ENCODE peak calls at places on chromosomes 3 and 15, in eight cellular contexts. D is NCI-H460; B is naive thymus-derived CD8-positive, alpha-beta T cell; Q is activated effector memory CD4-positive, alpha-beta T cell treated with Interleukin-2 at 50 U/mL for 16 hours; H is CD8-positive, alpha-beta T cell; J is HTR-8/SVneo; G is AG08395; R is skeletal muscle cell. A is an unnamed sample.

GRCh38 chr3:150925751-150926201 is 20.5 kb upstream of the MINDY4B start:
- DNase-seq in D (peak; percentile 14), B (peak; percentile 54), Q (peak; percentile 22), H (peak; percentile 51), J (peak; percentile 51), G (peak; percentile 38), R (no peak), A (peak; percentile 49)

GRCh38 chr3:38397320-38397719 is 50.7 kb downstream of the XYLB start:
- DNase-seq in D (peak; percentile 1), B (peak; percentile 18), Q (no peak), H (peak; percentile 8), J (no peak), G (peak; percentile 46), R (peak; percentile 2), A (no peak)

GRCh38 chr15:69675727-69676126 is 223.1 kb downstream of the RPLP1 start:
- DNase-seq in D (no peak), B (no peak), Q (no peak), H (no peak), J (no peak), G (no peak), R (no peak), A (no peak)

GRCh38 chr15:71199384-71200351 is 84.4 kb downstream of the THSD4 start:
- DNase-seq in D (no peak), B (no peak), Q (no peak), H (no peak), J (no peak), G (no peak), R (no peak), A (peak; percentile 31)

GRCh38 chr3:121552379-121552778 is 6.6 kb upstream of the POLQ start:
- DNase-seq in D (no peak), B (no peak), Q (no peak), H (no peak), J (no peak), G (no peak), R (no peak), A (no peak)

GRCh38 chr3:45968706-45969105 is 25.4 kb downstream of the CXCR6 start:
- DNase-seq in D (no peak), B (no peak), Q (no peak), H (no peak), J (peak; percentile 26), G (peak; percentile 77), R (no peak), A (no peak)

GRCh38 chr15:41561104-41561776 is 2.2 kb downstream of the TYRO3 start:
- DNase-seq in D (no peak), B (no peak), Q (no peak), H (no peak), J (no peak), G (no peak), R (no peak), A (no peak)

GRCh38 chr3:108472011-108472591 is 38.3 kb downstream of the MYH15 start:
- DNase-seq in D (peak; percentile 14), B (no peak), Q (no peak), H (no peak), J (peak; percentile 58), G (peak; percentile 68), R (peak; percentile 87), A (peak; percentile 53)

GRCh38 chr3:188595890-188596376 is 442.0 kb downstream of the LPP start:
- DNase-seq in D (no peak), B (no peak), Q (no peak), H (no peak), J (no peak), G (peak; percentile 46), R (peak; percentile 75), A (no peak)

GRCh38 chr3:178540184-178540583 is 3.9 kb downstream of the KCNMB2 start:
- DNase-seq in D (no peak), B (no peak), Q (no peak), H (no peak), J (no peak), G (no peak), R (no peak), A (no peak)

GRCh38 chr15:92435145-92435544 is 41.5 kb downstream of the ST8SIA2 start:
- DNase-seq in D (no peak), B (no peak), Q (no peak), H (no peak), J (no peak), G (no peak), R (no peak), A (no peak)

GRCh38 chr15:77239892-77240608 is 169.1 kb upstream of the TSPAN3 start:
- DNase-seq in D (no peak), B (no peak), Q (no peak), H (no peak), J (no peak), G (peak; percentile 40), R (no peak), A (no peak)

GRCh38 chr3:30198162-30198561 is 408.2 kb upstream of the TGFBR2 start:
- DNase-seq in D (no peak), B (no peak), Q (no peak), H (no peak), J (no peak), G (no peak), R (peak; percentile 41), A (no peak)

GRCh38 chr3:177057768-177058167 is 139.5 kb downstream of the TBL1XR1 start:
- DNase-seq in D (no peak), B (peak; percentile 34), Q (peak; percentile 7), H (peak; percentile 27), J (no peak), G (no peak), R (no peak), A (no peak)

GRCh38 chr3:151015762-151016161 is 43.2 kb upstream of the CLRN1 start:
- DNase-seq in D (peak; percentile 16), B (no peak), Q (no peak), H (no peak), J (no peak), G (peak; percentile 36), R (no peak), A (no peak)

GRCh38 chr3:133117342-133117741 is 79.2 kb downstream of the TMEM108 start:
- DNase-seq in D (no peak), B (no peak), Q (no peak), H (no peak), J (no peak), G (no peak), R (no peak), A (no peak)

GRCh38 chr3:134807189-134807588 is 12.1 kb downstream of the EPHB1 start:
- DNase-seq in D (no peak), B (no peak), Q (no peak), H (no peak), J (no peak), G (peak; percentile 43), R (no peak), A (no peak)

GRCh38 chr3:151538706-151539403 is 78.0 kb upstream of the IGSF10 start:
- DNase-seq in D (no peak), B (no peak), Q (no peak), H (no peak), J (no peak), G (peak; percentile 39), R (peak; percentile 34), A (no peak)

GRCh38 chr3:36560685-36561084 is 180.4 kb downstream of the STAC start:
- DNase-seq in D (no peak), B (no peak), Q (no peak), H (no peak), J (no peak), G (no peak), R (no peak), A (no peak)

GRCh38 chr15:79133309-79133708 is 42.7 kb upstream of the RASGRF1 start:
- DNase-seq in D (no peak), B (no peak), Q (no peak), H (no peak), J (no peak), G (no peak), R (no peak), A (no peak)

GRCh38 chr3:119662604-119663377 is 2.4 kb upstream of the POPDC2 start:
- DNase-seq in D (no peak), B (no peak), Q (no peak), H (no peak), J (no peak), G (peak; percentile 38), R (peak; percentile 39), A (no peak)